ENCODE peak calls at places on chromosome 16, in four cellular contexts. Q is lower leg skin; Z is RPMI8226; B is activated CD4-positive, alpha-beta T cell treated with anti-CD3 and anti-CD28 coated beads for 4 hours. O is an unnamed sample.

GRCh38 chr16:86775401-86775985 is 197.1 kb downstream of the FOXL1 start:
- DNase-seq in Q (peak; percentile 76), Z (no peak), B (no peak), O (no peak)

GRCh38 chr16:54986404-54986803 is 55.7 kb downstream of the IRX5 start:
- DNase-seq in Q (no peak), Z (no peak), B (no peak), O (no peak)

GRCh38 chr16:66899945-66900688 is 18.6 kb downstream of the CDH16 start:
- DNase-seq in Q (no peak), Z (peak; percentile 63), B (no peak), O (no peak)

GRCh38 chr16:76345093-76345735 is 68.0 kb downstream of the CNTNAP4 start:
- DNase-seq in Q (no peak), Z (no peak), B (no peak), O (no peak)

GRCh38 chr16:86892509-86892908 is 314.2 kb downstream of the FOXL1 start:
- DNase-seq in Q (no peak), Z (no peak), B (no peak), O (no peak)

GRCh38 chr16:68800257-68800875 is 43.0 kb upstream of the TANGO6 start:
- DNase-seq in Q (no peak), Z (peak; percentile 84), B (peak; percentile 32), O (peak; percentile 51)

GRCh38 chr16:66476328-66477027 is 49.4 kb downstream of the BEAN1 start:
- DNase-seq in Q (peak; percentile 72), Z (peak; percentile 64), B (peak; percentile 50), O (peak; percentile 55)

GRCh38 chr16:27721548-27722265 is 171.8 kb downstream of the KATNIP start:
- DNase-seq in Q (peak; percentile 93), Z (no peak), B (no peak), O (no peak)

GRCh38 chr16:22220714-22221113 is 14.6 kb downstream of the EEF2K start:
- DNase-seq in Q (no peak), Z (no peak), B (no peak), O (no peak)

GRCh38 chr16:74730049-74730683 is 29.5 kb upstream of the MLKL start:
- DNase-seq in Q (no peak), Z (no peak), B (no peak), O (no peak)

GRCh38 chr16:26856271-26856670 is 210.5 kb upstream of the C16orf82 start:
- DNase-seq in Q (peak; percentile 12), Z (no peak), B (no peak), O (no peak)

GRCh38 chr16:49980166-49980565 is 44.9 kb upstream of the CNEP1R1 start:
- DNase-seq in Q (no peak), Z (no peak), B (no peak), O (no peak)

GRCh38 chr16:79379083-79379482 is 221.5 kb downstream of the MAF start:
- DNase-seq in Q (no peak), Z (no peak), B (no peak), O (no peak)

GRCh38 chr16:58022601-58023371 is 2.8 kb upstream of the MMP15 start:
- DNase-seq in Q (no peak), Z (no peak), B (no peak), O (no peak)

O was measured in MM.1S.